ENCODE peak calls at places on chromosome 6, in eight cellular contexts. Q is endothelial cell of umbilical vein, Y is AG08396, Z is CD14-positive monocyte, D is H9, U is heart left ventricle, J is MV-4-11, E is Calu3. T is an unnamed sample.
A peak's percentile ranks its signal among the peaks of the same experiment; 100 is the strongest.

GRCh38 chr6:88670369-88670768 is 293.0 kb downstream of the RNGTT start:
- DNase-seq in Q (no peak), Y (no peak), Z (no peak), D (no peak), U (no peak), J (peak; percentile 59), E (no peak), T (no peak)

GRCh38 chr6:25219147-25219546 is 60.0 kb upstream of the CARMIL1 start:
- DNase-seq in Q (no peak), Y (no peak), Z (no peak), D (no peak), U (no peak), J (no peak), E (no peak), T (no peak)

GRCh38 chr6:166640342-166641043 is 13.4 kb upstream of the RPS6KA2 start:
- DNase-seq in Q (peak; percentile 76), Y (no peak), Z (no peak), D (peak; percentile 32), U (peak; percentile 56), J (no peak), E (peak; percentile 57), T (no peak)

GRCh38 chr6:151009576-151009975 is 144.1 kb downstream of the MTHFD1L start:
- DNase-seq in Q (no peak), Y (no peak), Z (no peak), D (peak; percentile 74), U (no peak), J (no peak), E (no peak), T (no peak)

GRCh38 chr6:7914991-7915789 is 4.6 kb upstream of the TXNDC5 start:
- DNase-seq in Q (peak; percentile 82), Y (no peak), Z (no peak), D (no peak), U (peak; percentile 79), J (peak; percentile 84), E (no peak), T (peak; percentile 32)

GRCh38 chr6:12150812-12151432 is 138.8 kb downstream of the HIVEP1 start:
- DNase-seq in Q (no peak), Y (no peak), Z (peak; percentile 51), D (peak; percentile 63), U (no peak), J (peak; percentile 10), E (peak; percentile 56), T (no peak)

GRCh38 chr6:153231048-153231635 is 100.1 kb upstream of the RGS17 start:
- DNase-seq in Q (peak; percentile 33), Y (peak; percentile 34), Z (no peak), D (peak; percentile 76), U (peak; percentile 28), J (peak; percentile 5), E (peak; percentile 62), T (no peak)

GRCh38 chr6:148635070-148635743 is 111.6 kb upstream of the UST start:
- DNase-seq in Q (no peak), Y (no peak), Z (no peak), D (no peak), U (no peak), J (no peak), E (no peak), T (no peak)

GRCh38 chr6:36853325-36853724 is 14.1 kb upstream of the CPNE5 start:
- DNase-seq in Q (peak; percentile 42), Y (peak; percentile 73), Z (peak; percentile 89), D (no peak), U (peak; percentile 46), J (peak; percentile 100), E (no peak), T (no peak)

GRCh38 chr6:69865126-69865525 is 1.2 kb upstream of the COL19A1 start:
- DNase-seq in Q (peak; percentile 4), Y (peak; percentile 33), Z (no peak), D (no peak), U (no peak), J (no peak), E (no peak), T (no peak)

GRCh38 chr6:29845405-29846006 is 17.9 kb downstream of the HLA-G start:
- DNase-seq in Q (no peak), Y (no peak), Z (no peak), D (no peak), U (no peak), J (no peak), E (peak; percentile 83), T (peak; percentile 17)

GRCh38 chr6:140043357-140043756 is 668.9 kb upstream of the CITED2 start:
- DNase-seq in Q (peak; percentile 6), Y (peak; percentile 34), Z (no peak), D (no peak), U (no peak), J (peak; percentile 87), E (no peak), T (no peak)

GRCh38 chr6:7200598-7201443 is 93.1 kb downstream of the RREB1 start:
- DNase-seq in Q (no peak), Y (no peak), Z (no peak), D (no peak), U (no peak), J (no peak), E (peak; percentile 62), T (no peak)

T was measured in stimulated activated naive B cell treated with anti-CD40 and anti-IgM and Interleukin-4, amounts not matched to agents 10 μg/mL and 1 μg/mL and 100 μg/mL, for 72 hours.